ENCODE peak calls at places on chromosome 18, in eight cellular contexts. One of them, this sample, is unnamed.

GRCh38 chr18:10793730-10794370 is 268.0 kb downstream of the NAPG start:
- DNase-seq in activated B cell treated with CpG ODN at 0.5 μM for 24 hours: no peak
- DNase-seq in non-pigmented ciliary epithelial cell: no peak
- DNase-seq in posterior vena cava: no peak
- DNase-seq in AG10803: no peak
- DNase-seq in hippocampal formation: no peak
- DNase-seq in uterus: no peak
- DNase-seq in stimulated activated naive CD8-positive, alpha-beta T cell treated with anti-CD3 and anti-CD28 coated beads, Interleukin-15, Interleukin-2, amounts not matched to agents 100 U/mL and 50 U/mL, for 24 hours: no peak
- DNase-seq in this sample: no peak

GRCh38 chr18:48418409-48419267 is 9.5 kb upstream of the ZBTB7C start:
- DNase-seq in activated B cell treated with CpG ODN at 0.5 μM for 24 hours: no peak
- DNase-seq in non-pigmented ciliary epithelial cell: no peak
- DNase-seq in posterior vena cava: no peak
- DNase-seq in AG10803: no peak
- DNase-seq in hippocampal formation: no peak
- DNase-seq in uterus: no peak
- DNase-seq in stimulated activated naive CD8-positive, alpha-beta T cell treated with anti-CD3 and anti-CD28 coated beads, Interleukin-15, Interleukin-2, amounts not matched to agents 100 U/mL and 50 U/mL, for 24 hours: no peak
- DNase-seq in this sample: no peak

GRCh38 chr18:51622676-51623075 is 425.2 kb upstream of the MEX3C start:
- DNase-seq in activated B cell treated with CpG ODN at 0.5 μM for 24 hours: no peak
- DNase-seq in non-pigmented ciliary epithelial cell: no peak
- DNase-seq in posterior vena cava: no peak
- DNase-seq in AG10803: no peak
- DNase-seq in hippocampal formation: no peak
- DNase-seq in uterus: no peak
- DNase-seq in stimulated activated naive CD8-positive, alpha-beta T cell treated with anti-CD3 and anti-CD28 coated beads, Interleukin-15, Interleukin-2, amounts not matched to agents 100 U/mL and 50 U/mL, for 24 hours: no peak
- DNase-seq in this sample: no peak

GRCh38 chr18:57649536-57650495 is 28.2 kb upstream of the NARS1 start:
- DNase-seq in activated B cell treated with CpG ODN at 0.5 μM for 24 hours: peak; percentile 25
- DNase-seq in non-pigmented ciliary epithelial cell: no peak
- DNase-seq in posterior vena cava: no peak
- DNase-seq in AG10803: peak; percentile 85
- DNase-seq in hippocampal formation: no peak
- DNase-seq in uterus: no peak
- DNase-seq in stimulated activated naive CD8-positive, alpha-beta T cell treated with anti-CD3 and anti-CD28 coated beads, Interleukin-15, Interleukin-2, amounts not matched to agents 100 U/mL and 50 U/mL, for 24 hours: no peak
- DNase-seq in this sample: no peak

GRCh38 chr18:49910986-49911385 is 97.7 kb upstream of the ACAA2 start:
- DNase-seq in activated B cell treated with CpG ODN at 0.5 μM for 24 hours: no peak
- DNase-seq in non-pigmented ciliary epithelial cell: no peak
- DNase-seq in posterior vena cava: no peak
- DNase-seq in AG10803: no peak
- DNase-seq in hippocampal formation: no peak
- DNase-seq in uterus: no peak
- DNase-seq in stimulated activated naive CD8-positive, alpha-beta T cell treated with anti-CD3 and anti-CD28 coated beads, Interleukin-15, Interleukin-2, amounts not matched to agents 100 U/mL and 50 U/mL, for 24 hours: no peak
- DNase-seq in this sample: no peak

GRCh38 chr18:79925656-79925979 is 25.8 kb downstream of the SLC66A2 start:
- DNase-seq in activated B cell treated with CpG ODN at 0.5 μM for 24 hours: no peak
- DNase-seq in non-pigmented ciliary epithelial cell: no peak
- DNase-seq in posterior vena cava: peak; percentile 40
- DNase-seq in AG10803: no peak
- DNase-seq in hippocampal formation: no peak
- DNase-seq in uterus: peak; percentile 16
- DNase-seq in stimulated activated naive CD8-positive, alpha-beta T cell treated with anti-CD3 and anti-CD28 coated beads, Interleukin-15, Interleukin-2, amounts not matched to agents 100 U/mL and 50 U/mL, for 24 hours: no peak
- DNase-seq in this sample: no peak

GRCh38 chr18:48032876-48033769 is 102.7 kb upstream of the SMAD2 start:
- DNase-seq in activated B cell treated with CpG ODN at 0.5 μM for 24 hours: no peak
- DNase-seq in non-pigmented ciliary epithelial cell: peak; percentile 41
- DNase-seq in posterior vena cava: no peak
- DNase-seq in AG10803: peak; percentile 37
- DNase-seq in hippocampal formation: no peak
- DNase-seq in uterus: peak; percentile 11
- DNase-seq in stimulated activated naive CD8-positive, alpha-beta T cell treated with anti-CD3 and anti-CD28 coated beads, Interleukin-15, Interleukin-2, amounts not matched to agents 100 U/mL and 50 U/mL, for 24 hours: no peak
- DNase-seq in this sample: no peak

GRCh38 chr18:69689081-69689759 is 258.5 kb downstream of the CD226 start:
- DNase-seq in activated B cell treated with CpG ODN at 0.5 μM for 24 hours: no peak
- DNase-seq in non-pigmented ciliary epithelial cell: no peak
- DNase-seq in posterior vena cava: no peak
- DNase-seq in AG10803: peak; percentile 23
- DNase-seq in hippocampal formation: no peak
- DNase-seq in uterus: no peak
- DNase-seq in stimulated activated naive CD8-positive, alpha-beta T cell treated with anti-CD3 and anti-CD28 coated beads, Interleukin-15, Interleukin-2, amounts not matched to agents 100 U/mL and 50 U/mL, for 24 hours: no peak
- DNase-seq in this sample: no peak

GRCh38 chr18:45670281-45670962 is 53.6 kb upstream of the SLC14A1 start:
- DNase-seq in activated B cell treated with CpG ODN at 0.5 μM for 24 hours: no peak
- DNase-seq in non-pigmented ciliary epithelial cell: no peak
- DNase-seq in posterior vena cava: peak; percentile 83
- DNase-seq in AG10803: peak; percentile 55
- DNase-seq in hippocampal formation: no peak
- DNase-seq in uterus: no peak
- DNase-seq in stimulated activated naive CD8-positive, alpha-beta T cell treated with anti-CD3 and anti-CD28 coated beads, Interleukin-15, Interleukin-2, amounts not matched to agents 100 U/mL and 50 U/mL, for 24 hours: peak; percentile 52
- DNase-seq in this sample: no peak

GRCh38 chr18:58768293-58768974 is 96.2 kb upstream of the ZNF532 start:
- DNase-seq in activated B cell treated with CpG ODN at 0.5 μM for 24 hours: peak; percentile 58
- DNase-seq in non-pigmented ciliary epithelial cell: no peak
- DNase-seq in posterior vena cava: peak; percentile 91
- DNase-seq in AG10803: peak; percentile 44
- DNase-seq in hippocampal formation: peak; percentile 42
- DNase-seq in uterus: peak; percentile 67
- DNase-seq in stimulated activated naive CD8-positive, alpha-beta T cell treated with anti-CD3 and anti-CD28 coated beads, Interleukin-15, Interleukin-2, amounts not matched to agents 100 U/mL and 50 U/mL, for 24 hours: peak; percentile 82
- DNase-seq in this sample: no peak

GRCh38 chr18:49651033-49651432 is 89.2 kb downstream of the LIPG start:
- DNase-seq in activated B cell treated with CpG ODN at 0.5 μM for 24 hours: no peak
- DNase-seq in non-pigmented ciliary epithelial cell: no peak
- DNase-seq in posterior vena cava: no peak
- DNase-seq in AG10803: no peak
- DNase-seq in hippocampal formation: no peak
- DNase-seq in uterus: no peak
- DNase-seq in stimulated activated naive CD8-positive, alpha-beta T cell treated with anti-CD3 and anti-CD28 coated beads, Interleukin-15, Interleukin-2, amounts not matched to agents 100 U/mL and 50 U/mL, for 24 hours: no peak
- DNase-seq in this sample: no peak

GRCh38 chr18:61086657-61087056 is 246.6 kb upstream of the CDH20 start:
- DNase-seq in activated B cell treated with CpG ODN at 0.5 μM for 24 hours: no peak
- DNase-seq in non-pigmented ciliary epithelial cell: no peak
- DNase-seq in posterior vena cava: no peak
- DNase-seq in AG10803: no peak
- DNase-seq in hippocampal formation: no peak
- DNase-seq in uterus: no peak
- DNase-seq in stimulated activated naive CD8-positive, alpha-beta T cell treated with anti-CD3 and anti-CD28 coated beads, Interleukin-15, Interleukin-2, amounts not matched to agents 100 U/mL and 50 U/mL, for 24 hours: no peak
- DNase-seq in this sample: no peak

GRCh38 chr18:54856105-54856504 is 27.8 kb downstream of the RAB27B start:
- DNase-seq in activated B cell treated with CpG ODN at 0.5 μM for 24 hours: no peak
- DNase-seq in non-pigmented ciliary epithelial cell: no peak
- DNase-seq in posterior vena cava: no peak
- DNase-seq in AG10803: no peak
- DNase-seq in hippocampal formation: no peak
- DNase-seq in uterus: no peak
- DNase-seq in stimulated activated naive CD8-positive, alpha-beta T cell treated with anti-CD3 and anti-CD28 coated beads, Interleukin-15, Interleukin-2, amounts not matched to agents 100 U/mL and 50 U/mL, for 24 hours: no peak
- DNase-seq in this sample: no peak

GRCh38 chr18:5895886-5896740 is 791 bp upstream of the TMEM200C start:
- DNase-seq in activated B cell treated with CpG ODN at 0.5 μM for 24 hours: peak; percentile 15
- DNase-seq in non-pigmented ciliary epithelial cell: no peak
- DNase-seq in posterior vena cava: peak; percentile 83
- DNase-seq in AG10803: no peak
- DNase-seq in hippocampal formation: no peak
- DNase-seq in uterus: peak; percentile 40
- DNase-seq in stimulated activated naive CD8-positive, alpha-beta T cell treated with anti-CD3 and anti-CD28 coated beads, Interleukin-15, Interleukin-2, amounts not matched to agents 100 U/mL and 50 U/mL, for 24 hours: peak; percentile 6
- DNase-seq in this sample: no peak

GRCh38 chr18:59876310-59876626 is 23.5 kb upstream of the PMAIP1 start:
- DNase-seq in activated B cell treated with CpG ODN at 0.5 μM for 24 hours: no peak
- DNase-seq in non-pigmented ciliary epithelial cell: no peak
- DNase-seq in posterior vena cava: no peak
- DNase-seq in AG10803: no peak
- DNase-seq in hippocampal formation: no peak
- DNase-seq in uterus: no peak
- DNase-seq in stimulated activated naive CD8-positive, alpha-beta T cell treated with anti-CD3 and anti-CD28 coated beads, Interleukin-15, Interleukin-2, amounts not matched to agents 100 U/mL and 50 U/mL, for 24 hours: no peak
- DNase-seq in this sample: no peak

GRCh38 chr18:9380571-9381390 is 46.2 kb downstream of the TWSG1 start:
- DNase-seq in activated B cell treated with CpG ODN at 0.5 μM for 24 hours: no peak
- DNase-seq in non-pigmented ciliary epithelial cell: no peak
- DNase-seq in posterior vena cava: no peak
- DNase-seq in AG10803: peak; percentile 89
- DNase-seq in hippocampal formation: no peak
- DNase-seq in uterus: no peak
- DNase-seq in stimulated activated naive CD8-positive, alpha-beta T cell treated with anti-CD3 and anti-CD28 coated beads, Interleukin-15, Interleukin-2, amounts not matched to agents 100 U/mL and 50 U/mL, for 24 hours: no peak
- DNase-seq in this sample: no peak

GRCh38 chr18:43935051-43935412 is 657.7 kb upstream of the SYT4 start:
- DNase-seq in activated B cell treated with CpG ODN at 0.5 μM for 24 hours: no peak
- DNase-seq in non-pigmented ciliary epithelial cell: no peak
- DNase-seq in posterior vena cava: no peak
- DNase-seq in AG10803: peak; percentile 74
- DNase-seq in hippocampal formation: no peak
- DNase-seq in uterus: no peak
- DNase-seq in stimulated activated naive CD8-positive, alpha-beta T cell treated with anti-CD3 and anti-CD28 coated beads, Interleukin-15, Interleukin-2, amounts not matched to agents 100 U/mL and 50 U/mL, for 24 hours: no peak
- DNase-seq in this sample: no peak

GRCh38 chr18:73927494-73927893 is 220.1 kb downstream of the FBXO15 start:
- DNase-seq in activated B cell treated with CpG ODN at 0.5 μM for 24 hours: no peak
- DNase-seq in non-pigmented ciliary epithelial cell: no peak
- DNase-seq in posterior vena cava: no peak
- DNase-seq in AG10803: no peak
- DNase-seq in hippocampal formation: no peak
- DNase-seq in uterus: no peak
- DNase-seq in stimulated activated naive CD8-positive, alpha-beta T cell treated with anti-CD3 and anti-CD28 coated beads, Interleukin-15, Interleukin-2, amounts not matched to agents 100 U/mL and 50 U/mL, for 24 hours: no peak
- DNase-seq in this sample: no peak

GRCh38 chr18:13473751-13474150 is 252.6 kb downstream of the FAM210A start:
- DNase-seq in activated B cell treated with CpG ODN at 0.5 μM for 24 hours: no peak
- DNase-seq in non-pigmented ciliary epithelial cell: no peak
- DNase-seq in posterior vena cava: no peak
- DNase-seq in AG10803: no peak
- DNase-seq in hippocampal formation: no peak
- DNase-seq in uterus: no peak
- DNase-seq in stimulated activated naive CD8-positive, alpha-beta T cell treated with anti-CD3 and anti-CD28 coated beads, Interleukin-15, Interleukin-2, amounts not matched to agents 100 U/mL and 50 U/mL, for 24 hours: no peak
- DNase-seq in this sample: no peak

GRCh38 chr18:53944721-53945120 is 279.7 kb downstream of the MBD2 start:
- DNase-seq in activated B cell treated with CpG ODN at 0.5 μM for 24 hours: no peak
- DNase-seq in non-pigmented ciliary epithelial cell: no peak
- DNase-seq in posterior vena cava: no peak
- DNase-seq in AG10803: no peak
- DNase-seq in hippocampal formation: no peak
- DNase-seq in uterus: no peak
- DNase-seq in stimulated activated naive CD8-positive, alpha-beta T cell treated with anti-CD3 and anti-CD28 coated beads, Interleukin-15, Interleukin-2, amounts not matched to agents 100 U/mL and 50 U/mL, for 24 hours: no peak
- DNase-seq in this sample: no peak

GRCh38 chr18:55110436-55110835 is 151.2 kb upstream of the CCDC68 start:
- DNase-seq in activated B cell treated with CpG ODN at 0.5 μM for 24 hours: no peak
- DNase-seq in non-pigmented ciliary epithelial cell: no peak
- DNase-seq in posterior vena cava: no peak
- DNase-seq in AG10803: no peak
- DNase-seq in hippocampal formation: no peak
- DNase-seq in uterus: no peak
- DNase-seq in stimulated activated naive CD8-positive, alpha-beta T cell treated with anti-CD3 and anti-CD28 coated beads, Interleukin-15, Interleukin-2, amounts not matched to agents 100 U/mL and 50 U/mL, for 24 hours: no peak
- DNase-seq in this sample: no peak

GRCh38 chr18:8299054-8299708 is 310.1 kb upstream of the RAB12 start:
- DNase-seq in activated B cell treated with CpG ODN at 0.5 μM for 24 hours: no peak
- DNase-seq in non-pigmented ciliary epithelial cell: no peak
- DNase-seq in posterior vena cava: no peak
- DNase-seq in AG10803: no peak
- DNase-seq in hippocampal formation: no peak
- DNase-seq in uterus: no peak
- DNase-seq in stimulated activated naive CD8-positive, alpha-beta T cell treated with anti-CD3 and anti-CD28 coated beads, Interleukin-15, Interleukin-2, amounts not matched to agents 100 U/mL and 50 U/mL, for 24 hours: no peak
- DNase-seq in this sample: no peak

GRCh38 chr18:2984703-2985261 is 28.2 kb downstream of the LPIN2 start:
- DNase-seq in activated B cell treated with CpG ODN at 0.5 μM for 24 hours: no peak
- DNase-seq in non-pigmented ciliary epithelial cell: no peak
- DNase-seq in posterior vena cava: no peak
- DNase-seq in AG10803: no peak
- DNase-seq in hippocampal formation: no peak
- DNase-seq in uterus: no peak
- DNase-seq in stimulated activated naive CD8-positive, alpha-beta T cell treated with anti-CD3 and anti-CD28 coated beads, Interleukin-15, Interleukin-2, amounts not matched to agents 100 U/mL and 50 U/mL, for 24 hours: no peak
- DNase-seq in this sample: no peak

GRCh38 chr18:58413667-58414628 is 214.9 kb downstream of the ALPK2 start:
- DNase-seq in activated B cell treated with CpG ODN at 0.5 μM for 24 hours: no peak
- DNase-seq in non-pigmented ciliary epithelial cell: no peak
- DNase-seq in posterior vena cava: no peak
- DNase-seq in AG10803: no peak
- DNase-seq in hippocampal formation: no peak
- DNase-seq in uterus: no peak
- DNase-seq in stimulated activated naive CD8-positive, alpha-beta T cell treated with anti-CD3 and anti-CD28 coated beads, Interleukin-15, Interleukin-2, amounts not matched to agents 100 U/mL and 50 U/mL, for 24 hours: no peak
- DNase-seq in this sample: no peak

GRCh38 chr18:23135679-23136325 is 517 bp downstream of the CABLES1 start:
- DNase-seq in activated B cell treated with CpG ODN at 0.5 μM for 24 hours: peak; percentile 50
- DNase-seq in non-pigmented ciliary epithelial cell: no peak
- DNase-seq in posterior vena cava: peak; percentile 82
- DNase-seq in AG10803: no peak
- DNase-seq in hippocampal formation: no peak
- DNase-seq in uterus: peak; percentile 49
- DNase-seq in stimulated activated naive CD8-positive, alpha-beta T cell treated with anti-CD3 and anti-CD28 coated beads, Interleukin-15, Interleukin-2, amounts not matched to agents 100 U/mL and 50 U/mL, for 24 hours: peak; percentile 30
- DNase-seq in this sample: no peak

GRCh38 chr18:47160256-47160655 is 10.0 kb upstream of the HDHD2 start:
- DNase-seq in activated B cell treated with CpG ODN at 0.5 μM for 24 hours: no peak
- DNase-seq in non-pigmented ciliary epithelial cell: no peak
- DNase-seq in posterior vena cava: no peak
- DNase-seq in AG10803: no peak
- DNase-seq in hippocampal formation: no peak
- DNase-seq in uterus: no peak
- DNase-seq in stimulated activated naive CD8-positive, alpha-beta T cell treated with anti-CD3 and anti-CD28 coated beads, Interleukin-15, Interleukin-2, amounts not matched to agents 100 U/mL and 50 U/mL, for 24 hours: no peak
- DNase-seq in this sample: no peak

GRCh38 chr18:79498662-79499061 is 102.9 kb downstream of the NFATC1 start:
- DNase-seq in activated B cell treated with CpG ODN at 0.5 μM for 24 hours: no peak
- DNase-seq in non-pigmented ciliary epithelial cell: no peak
- DNase-seq in posterior vena cava: no peak
- DNase-seq in AG10803: no peak
- DNase-seq in hippocampal formation: no peak
- DNase-seq in uterus: no peak
- DNase-seq in stimulated activated naive CD8-positive, alpha-beta T cell treated with anti-CD3 and anti-CD28 coated beads, Interleukin-15, Interleukin-2, amounts not matched to agents 100 U/mL and 50 U/mL, for 24 hours: no peak
- DNase-seq in this sample: no peak

GRCh38 chr18:24168496-24168895 is 29.6 kb downstream of the CABYR start:
- DNase-seq in activated B cell treated with CpG ODN at 0.5 μM for 24 hours: no peak
- DNase-seq in non-pigmented ciliary epithelial cell: no peak
- DNase-seq in posterior vena cava: no peak
- DNase-seq in AG10803: no peak
- DNase-seq in hippocampal formation: no peak
- DNase-seq in uterus: no peak
- DNase-seq in stimulated activated naive CD8-positive, alpha-beta T cell treated with anti-CD3 and anti-CD28 coated beads, Interleukin-15, Interleukin-2, amounts not matched to agents 100 U/mL and 50 U/mL, for 24 hours: no peak
- DNase-seq in this sample: no peak

GRCh38 chr18:48867978-48868377 is 82.8 kb downstream of the SMAD7 start:
- DNase-seq in activated B cell treated with CpG ODN at 0.5 μM for 24 hours: no peak
- DNase-seq in non-pigmented ciliary epithelial cell: no peak
- DNase-seq in posterior vena cava: no peak
- DNase-seq in AG10803: no peak
- DNase-seq in hippocampal formation: no peak
- DNase-seq in uterus: no peak
- DNase-seq in stimulated activated naive CD8-positive, alpha-beta T cell treated with anti-CD3 and anti-CD28 coated beads, Interleukin-15, Interleukin-2, amounts not matched to agents 100 U/mL and 50 U/mL, for 24 hours: no peak
- DNase-seq in this sample: no peak

GRCh38 chr18:3333721-3334386 is 71.9 kb downstream of the MYL12B start:
- DNase-seq in activated B cell treated with CpG ODN at 0.5 μM for 24 hours: no peak
- DNase-seq in non-pigmented ciliary epithelial cell: no peak
- DNase-seq in posterior vena cava: no peak
- DNase-seq in AG10803: no peak
- DNase-seq in hippocampal formation: no peak
- DNase-seq in uterus: no peak
- DNase-seq in stimulated activated naive CD8-positive, alpha-beta T cell treated with anti-CD3 and anti-CD28 coated beads, Interleukin-15, Interleukin-2, amounts not matched to agents 100 U/mL and 50 U/mL, for 24 hours: no peak
- DNase-seq in this sample: no peak

GRCh38 chr18:36214811-36215210 is 27.5 kb downstream of the MOCOS start:
- DNase-seq in activated B cell treated with CpG ODN at 0.5 μM for 24 hours: no peak
- DNase-seq in non-pigmented ciliary epithelial cell: no peak
- DNase-seq in posterior vena cava: no peak
- DNase-seq in AG10803: no peak
- DNase-seq in hippocampal formation: no peak
- DNase-seq in uterus: no peak
- DNase-seq in stimulated activated naive CD8-positive, alpha-beta T cell treated with anti-CD3 and anti-CD28 coated beads, Interleukin-15, Interleukin-2, amounts not matched to agents 100 U/mL and 50 U/mL, for 24 hours: no peak
- DNase-seq in this sample: no peak

GRCh38 chr18:26792661-26793060 is 72.8 kb downstream of the AQP4 start:
- DNase-seq in activated B cell treated with CpG ODN at 0.5 μM for 24 hours: no peak
- DNase-seq in non-pigmented ciliary epithelial cell: peak; percentile 44
- DNase-seq in posterior vena cava: no peak
- DNase-seq in AG10803: no peak
- DNase-seq in hippocampal formation: no peak
- DNase-seq in uterus: no peak
- DNase-seq in stimulated activated naive CD8-positive, alpha-beta T cell treated with anti-CD3 and anti-CD28 coated beads, Interleukin-15, Interleukin-2, amounts not matched to agents 100 U/mL and 50 U/mL, for 24 hours: no peak
- DNase-seq in this sample: peak; percentile 53

GRCh38 chr18:13530879-13531387 is 195.4 kb downstream of the FAM210A start:
- DNase-seq in activated B cell treated with CpG ODN at 0.5 μM for 24 hours: no peak
- DNase-seq in non-pigmented ciliary epithelial cell: peak; percentile 15
- DNase-seq in posterior vena cava: peak; percentile 91
- DNase-seq in AG10803: peak; percentile 75
- DNase-seq in hippocampal formation: peak; percentile 74
- DNase-seq in uterus: no peak
- DNase-seq in stimulated activated naive CD8-positive, alpha-beta T cell treated with anti-CD3 and anti-CD28 coated beads, Interleukin-15, Interleukin-2, amounts not matched to agents 100 U/mL and 50 U/mL, for 24 hours: no peak
- DNase-seq in this sample: no peak

This sample was measured in HS-27A.